ENCODE peak calls at places on chromosomes 1 and 21, in six cellular contexts. One of them, this sample, is unnamed.

GRCh38 chr1:168260393-168260792 is 20.3 kb upstream of the TBX19 start:
- DNase-seq in IMR-90: no peak
- DNase-seq in K562: no peak
- DNase-seq in A549: no peak
- DNase-seq in SK-N-SH: no peak
- DNase-seq in HepG2: no peak
- DNase-seq in this sample: no peak

GRCh38 chr1:2416403-2416802 is 4.0 kb upstream of the PEX10 start:
- DNase-seq in IMR-90: no peak
- DNase-seq in K562: no peak
- DNase-seq in A549: no peak
- DNase-seq in SK-N-SH: no peak
- DNase-seq in HepG2: no peak
- DNase-seq in this sample: no peak

GRCh38 chr1:19758227-19758830 is 41.4 kb downstream of the TMCO4 start:
- DNase-seq in IMR-90: peak
- DNase-seq in K562: no peak
- DNase-seq in A549: no peak
- DNase-seq in SK-N-SH: no peak
- DNase-seq in HepG2: no peak
- DNase-seq in this sample: no peak

GRCh38 chr1:223363856-223364684 is at the start of gene SUSD4:
- DNase-seq in IMR-90: no peak
- DNase-seq in K562: peak
- DNase-seq in A549: peak
- DNase-seq in SK-N-SH: peak
- DNase-seq in HepG2: no peak
- DNase-seq in this sample: no peak

GRCh38 chr1:51666463-51666862 is 49.6 kb downstream of the OSBPL9 start:
- DNase-seq in IMR-90: peak
- DNase-seq in K562: no peak
- DNase-seq in A549: no peak
- DNase-seq in SK-N-SH: no peak
- DNase-seq in HepG2: no peak
- DNase-seq in this sample: no peak

GRCh38 chr1:233229291-233229690 is 66.2 kb downstream of the PCNX2 start:
- DNase-seq in IMR-90: peak
- DNase-seq in K562: no peak
- DNase-seq in A549: no peak
- DNase-seq in SK-N-SH: no peak
- DNase-seq in HepG2: no peak
- DNase-seq in this sample: no peak

GRCh38 chr21:45281411-45282282 is 6.0 kb downstream of the POFUT2 start:
- DNase-seq in IMR-90: no peak
- DNase-seq in K562: no peak
- DNase-seq in A549: no peak
- DNase-seq in SK-N-SH: no peak
- DNase-seq in HepG2: no peak
- DNase-seq in this sample: no peak

GRCh38 chr1:210321552-210321951 is 7.2 kb upstream of the HHAT start:
- DNase-seq in IMR-90: no peak
- DNase-seq in K562: no peak
- DNase-seq in A549: no peak
- DNase-seq in SK-N-SH: no peak
- DNase-seq in HepG2: no peak
- DNase-seq in this sample: no peak

GRCh38 chr1:248821101-248821500 is 4.6 kb downstream of the SH3BP5L start:
- DNase-seq in IMR-90: peak
- DNase-seq in K562: no peak
- DNase-seq in A549: peak
- DNase-seq in SK-N-SH: peak
- DNase-seq in HepG2: peak
- DNase-seq in this sample: no peak

GRCh38 chr21:41183575-41183974 is 15.6 kb downstream of the BACE2 start:
- DNase-seq in IMR-90: no peak
- DNase-seq in K562: no peak
- DNase-seq in A549: no peak
- DNase-seq in SK-N-SH: no peak
- DNase-seq in HepG2: no peak
- DNase-seq in this sample: no peak

GRCh38 chr1:170929835-170930554 is 5.3 kb upstream of the MROH9 start:
- DNase-seq in IMR-90: peak
- DNase-seq in K562: peak
- DNase-seq in A549: peak
- DNase-seq in SK-N-SH: peak
- DNase-seq in HepG2: peak
- DNase-seq in this sample: peak

GRCh38 chr1:76035053-76035452 is 39.5 kb upstream of the ST6GALNAC3 start:
- DNase-seq in IMR-90: peak
- DNase-seq in K562: no peak
- DNase-seq in A549: peak
- DNase-seq in SK-N-SH: peak
- DNase-seq in HepG2: peak
- DNase-seq in this sample: no peak

GRCh38 chr1:67616394-67616985 is 68.5 kb upstream of the GADD45A start:
- DNase-seq in IMR-90: peak
- DNase-seq in K562: no peak
- DNase-seq in A549: no peak
- DNase-seq in SK-N-SH: no peak
- DNase-seq in HepG2: no peak
- DNase-seq in this sample: no peak

GRCh38 chr1:3219005-3219724 is 150.2 kb downstream of the PRDM16 start:
- DNase-seq in IMR-90: no peak
- DNase-seq in K562: no peak
- DNase-seq in A549: peak
- DNase-seq in SK-N-SH: peak
- DNase-seq in HepG2: peak
- DNase-seq in this sample: no peak

GRCh38 chr1:74392848-74393247 is 119.6 kb downstream of the LRRC53 start:
- DNase-seq in IMR-90: no peak
- DNase-seq in K562: no peak
- DNase-seq in A549: no peak
- DNase-seq in SK-N-SH: peak
- DNase-seq in HepG2: no peak
- DNase-seq in this sample: no peak

GRCh38 chr1:22731924-22732522 is 21.4 kb downstream of the EPHB2 start:
- DNase-seq in IMR-90: peak
- DNase-seq in K562: no peak
- DNase-seq in A549: peak
- DNase-seq in SK-N-SH: no peak
- DNase-seq in HepG2: no peak
- DNase-seq in this sample: no peak

GRCh38 chr1:233327938-233328660 is 575 bp downstream of the MAP3K21 start:
- DNase-seq in IMR-90: no peak
- DNase-seq in K562: peak
- DNase-seq in A549: peak
- DNase-seq in SK-N-SH: peak
- DNase-seq in HepG2: no peak
- DNase-seq in this sample: no peak

GRCh38 chr1:175555266-175555665 is 188.1 kb downstream of the TNR start:
- DNase-seq in IMR-90: no peak
- DNase-seq in K562: no peak
- DNase-seq in A549: no peak
- DNase-seq in SK-N-SH: no peak
- DNase-seq in HepG2: no peak
- DNase-seq in this sample: no peak

GRCh38 chr1:232806071-232806510 is 875 bp downstream of the MAP10 start:
- DNase-seq in IMR-90: no peak
- DNase-seq in K562: no peak
- DNase-seq in A549: no peak
- DNase-seq in SK-N-SH: no peak
- DNase-seq in HepG2: no peak
- DNase-seq in this sample: no peak

GRCh38 chr21:33480481-33481103 is 818 bp upstream of the TMEM50B start:
- DNase-seq in IMR-90: no peak
- DNase-seq in K562: no peak
- DNase-seq in A549: no peak
- DNase-seq in SK-N-SH: no peak
- DNase-seq in HepG2: no peak
- DNase-seq in this sample: no peak

GRCh38 chr1:67114162-67114561 is 20.6 kb downstream of the C1orf141 start:
- DNase-seq in IMR-90: no peak
- DNase-seq in K562: no peak
- DNase-seq in A549: no peak
- DNase-seq in SK-N-SH: no peak
- DNase-seq in HepG2: no peak
- DNase-seq in this sample: no peak

GRCh38 chr1:55536466-55536865 is 321.3 kb upstream of the USP24 start:
- DNase-seq in IMR-90: no peak
- DNase-seq in K562: no peak
- DNase-seq in A549: no peak
- DNase-seq in SK-N-SH: no peak
- DNase-seq in HepG2: no peak
- DNase-seq in this sample: no peak

GRCh38 chr1:12475947-12476346 is 142.1 kb downstream of the DHRS3 start:
- DNase-seq in IMR-90: peak
- DNase-seq in K562: no peak
- DNase-seq in A549: peak
- DNase-seq in SK-N-SH: no peak
- DNase-seq in HepG2: peak
- DNase-seq in this sample: no peak

GRCh38 chr1:5658340-5659316 is 333.6 kb downstream of the NPHP4 start:
- DNase-seq in IMR-90: no peak
- DNase-seq in K562: no peak
- DNase-seq in A549: no peak
- DNase-seq in SK-N-SH: no peak
- DNase-seq in HepG2: no peak
- DNase-seq in this sample: no peak

GRCh38 chr21:43005635-43006034 is 31.3 kb downstream of the PKNOX1 start:
- DNase-seq in IMR-90: no peak
- DNase-seq in K562: no peak
- DNase-seq in A549: no peak
- DNase-seq in SK-N-SH: no peak
- DNase-seq in HepG2: no peak
- DNase-seq in this sample: no peak

GRCh38 chr1:42439940-42440339 is 15.9 kb downstream of the ZMYND12 start:
- DNase-seq in IMR-90: peak
- DNase-seq in K562: no peak
- DNase-seq in A549: peak
- DNase-seq in SK-N-SH: no peak
- DNase-seq in HepG2: peak
- DNase-seq in this sample: no peak

GRCh38 chr1:89149229-89149628 is 23.3 kb upstream of the GBP2 start:
- DNase-seq in IMR-90: peak
- DNase-seq in K562: no peak
- DNase-seq in A549: peak
- DNase-seq in SK-N-SH: no peak
- DNase-seq in HepG2: peak
- DNase-seq in this sample: no peak

GRCh38 chr1:17875882-17876280 is 120.7 kb downstream of the ACTL8 start:
- DNase-seq in IMR-90: peak
- DNase-seq in K562: no peak
- DNase-seq in A549: no peak
- DNase-seq in SK-N-SH: no peak
- DNase-seq in HepG2: no peak
- DNase-seq in this sample: no peak

GRCh38 chr1:7300893-7301292 is 470.2 kb upstream of the VAMP3 start:
- DNase-seq in IMR-90: peak
- DNase-seq in K562: no peak
- DNase-seq in A549: peak
- DNase-seq in SK-N-SH: no peak
- DNase-seq in HepG2: peak
- DNase-seq in this sample: no peak

GRCh38 chr21:17492415-17493168 is 20.3 kb upstream of the CXADR start:
- DNase-seq in IMR-90: no peak
- DNase-seq in K562: no peak
- DNase-seq in A549: no peak
- DNase-seq in SK-N-SH: no peak
- DNase-seq in HepG2: peak
- DNase-seq in this sample: no peak
- TF ChIP-seq SMC3 in IMR-90: no peak
- TF ChIP-seq SMC3 in K562: no peak
- TF ChIP-seq SMC3 in A549: no peak
- TF ChIP-seq SMC3 in SK-N-SH: no peak
- TF ChIP-seq SMC3 in HepG2: no peak
- TF ChIP-seq SMC3 in this sample: no peak

GRCh38 chr1:44406761-44407429 is 1.8 kb downstream of the RNF220 start:
- DNase-seq in IMR-90: no peak
- DNase-seq in K562: no peak
- DNase-seq in A549: no peak
- DNase-seq in SK-N-SH: peak
- DNase-seq in HepG2: no peak
- DNase-seq in this sample: no peak
- TF ChIP-seq SMC3 in IMR-90: no peak
- TF ChIP-seq SMC3 in K562: no peak
- TF ChIP-seq SMC3 in A549: no peak
- TF ChIP-seq SMC3 in SK-N-SH: no peak
- TF ChIP-seq SMC3 in HepG2: no peak
- TF ChIP-seq SMC3 in this sample: no peak

GRCh38 chr1:214404571-214405213 is 123.7 kb downstream of the SMYD2 start:
- DNase-seq in IMR-90: peak
- DNase-seq in K562: no peak
- DNase-seq in A549: no peak
- DNase-seq in SK-N-SH: no peak
- DNase-seq in HepG2: peak
- DNase-seq in this sample: no peak
- TF ChIP-seq SMC3 in IMR-90: no peak
- TF ChIP-seq SMC3 in K562: no peak
- TF ChIP-seq SMC3 in A549: no peak
- TF ChIP-seq SMC3 in SK-N-SH: no peak
- TF ChIP-seq SMC3 in HepG2: no peak
- TF ChIP-seq SMC3 in this sample: no peak

DNA sequence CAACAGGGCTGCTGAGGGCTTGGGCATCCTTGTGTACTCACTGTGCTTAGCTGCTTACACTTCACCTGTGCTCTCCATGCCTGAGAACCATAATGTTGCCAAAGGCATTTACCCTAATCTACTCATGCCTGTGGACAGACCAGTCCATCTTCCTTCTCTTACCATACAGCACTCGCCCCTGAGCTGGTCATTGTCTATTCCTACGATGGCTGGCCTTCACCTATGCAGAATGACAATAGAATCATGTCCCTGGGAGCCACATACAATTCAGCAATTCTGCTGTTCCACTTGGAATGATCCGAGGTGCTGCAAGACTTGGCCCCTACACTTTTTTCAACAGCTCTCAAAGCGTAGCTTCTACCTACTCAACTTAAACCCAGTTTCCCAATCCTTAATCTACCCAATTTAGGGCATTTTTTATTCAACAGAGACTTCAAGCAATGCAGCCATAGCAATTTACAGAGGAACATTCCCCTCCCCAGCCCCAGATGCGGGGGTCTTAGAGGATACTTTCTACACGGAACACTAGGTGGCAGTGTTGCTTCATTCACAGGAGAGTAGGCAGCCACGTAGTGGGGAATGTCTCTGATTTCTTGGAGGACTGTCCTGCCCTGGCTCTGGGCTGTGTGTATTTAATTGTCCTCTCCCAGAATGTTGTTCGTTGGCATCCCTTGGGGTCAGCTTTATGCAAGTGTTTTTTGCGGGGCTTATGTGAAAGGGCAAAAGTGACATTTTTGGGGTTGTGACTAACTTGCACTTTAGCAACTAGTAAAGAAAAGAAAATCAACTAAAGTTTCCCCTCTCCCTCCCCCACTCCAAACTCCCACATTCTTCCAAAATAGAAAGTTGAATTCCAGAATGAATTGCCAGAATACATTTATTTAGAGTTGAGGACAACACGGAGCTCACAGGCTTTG is 96.8 kb downstream of the PAPPA2 start:
- DNase-seq in IMR-90: peak
- DNase-seq in K562: peak
- DNase-seq in A549: peak
- DNase-seq in SK-N-SH: peak
- DNase-seq in HepG2: peak
- DNase-seq in this sample: no peak
- TF ChIP-seq SMC3 in IMR-90: peak
- TF ChIP-seq SMC3 in K562: peak
- TF ChIP-seq SMC3 in A549: peak
- TF ChIP-seq SMC3 in SK-N-SH: peak
- TF ChIP-seq SMC3 in HepG2: peak
- TF ChIP-seq SMC3 in this sample: peak